ENCODE peak calls at places on chromosomes 5 and 9, in seven cellular contexts. H is adrenal gland, U is foreskin fibroblast, I is body of pancreas, N is brain microvascular endothelial cell, K is PC-3, Z is AG09309. F is an unnamed sample.

GRCh38 chr5:66653380-66653779 is 57.2 kb downstream of the MAST4 start:
- DNase-seq in I (no peak), U (peak; percentile 83), H (peak; percentile 89), K (peak; percentile 3), N (peak; percentile 62), Z (peak; percentile 7), F (no peak)

GRCh38 chr5:64147379-64147778 is 18.3 kb upstream of the RNF180 start:
- DNase-seq in U (no peak), Z (no peak), H (no peak), N (no peak), K (no peak), I (no peak), F (no peak)

GRCh38 chr5:174409070-174409469 is 315.3 kb upstream of the MSX2 start:
- DNase-seq in N (no peak), Z (no peak), I (no peak), K (peak; percentile 13), H (no peak), U (no peak), F (peak; percentile 21)

GRCh38 chr5:4551034-4551433 is 589.1 kb upstream of the ADAMTS16 start:
- DNase-seq in U (no peak), K (no peak), N (no peak), H (no peak), I (no peak), Z (no peak), F (no peak)

GRCh38 chr9:130934702-130935659 is 4.1 kb downstream of the FIBCD1 start:
- DNase-seq in K (no peak), Z (no peak), I (no peak), N (no peak), H (peak; percentile 89), U (no peak), F (no peak)

GRCh38 chr9:8860925-8861324 is 1061.3 kb upstream of the DMAC1 start:
- DNase-seq in U (no peak), K (no peak), N (peak; percentile 53), H (no peak), Z (no peak), I (no peak), F (peak; percentile 55)

GRCh38 chr9:134418354-134418753 is 92.1 kb downstream of the RXRA start:
- DNase-seq in I (no peak), N (no peak), H (peak; percentile 86), U (no peak), Z (no peak), K (no peak), F (no peak)

GRCh38 chr5:10668697-10669096 is 92.3 kb downstream of the DAP start:
- DNase-seq in U (no peak), I (no peak), H (no peak), N (no peak), Z (no peak), K (peak; percentile 75), F (no peak)

GRCh38 chr5:143629871-143630658 is 181.9 kb upstream of the HMHB1 start:
- DNase-seq in H (no peak), K (peak; percentile 65), Z (no peak), U (peak; percentile 52), N (peak; percentile 68), I (no peak), F (peak; percentile 53)

GRCh38 chr9:81512641-81513040 is 176.7 kb downstream of the TLE1 start:
- DNase-seq in H (no peak), U (no peak), I (no peak), Z (no peak), N (no peak), K (no peak), F (no peak)

GRCh38 chr5:58040851-58041250 is 419.0 kb downstream of the PLK2 start:
- DNase-seq in I (no peak), Z (no peak), K (no peak), U (no peak), H (no peak), N (no peak), F (no peak)

GRCh38 chr5:139684881-139685749 is 37.0 kb downstream of the CXXC5 start:
- DNase-seq in H (no peak), U (no peak), Z (no peak), N (no peak), I (peak; percentile 94), K (no peak), F (no peak)
- H3K4me3 ChIP-seq in H (no peak overlapping the region), U (no peak overlapping the region), Z (no peak overlapping the region), N (no peak overlapping the region), I (no peak overlapping the region), K (no peak overlapping the region), F (no peak overlapping the region)

DNA sequence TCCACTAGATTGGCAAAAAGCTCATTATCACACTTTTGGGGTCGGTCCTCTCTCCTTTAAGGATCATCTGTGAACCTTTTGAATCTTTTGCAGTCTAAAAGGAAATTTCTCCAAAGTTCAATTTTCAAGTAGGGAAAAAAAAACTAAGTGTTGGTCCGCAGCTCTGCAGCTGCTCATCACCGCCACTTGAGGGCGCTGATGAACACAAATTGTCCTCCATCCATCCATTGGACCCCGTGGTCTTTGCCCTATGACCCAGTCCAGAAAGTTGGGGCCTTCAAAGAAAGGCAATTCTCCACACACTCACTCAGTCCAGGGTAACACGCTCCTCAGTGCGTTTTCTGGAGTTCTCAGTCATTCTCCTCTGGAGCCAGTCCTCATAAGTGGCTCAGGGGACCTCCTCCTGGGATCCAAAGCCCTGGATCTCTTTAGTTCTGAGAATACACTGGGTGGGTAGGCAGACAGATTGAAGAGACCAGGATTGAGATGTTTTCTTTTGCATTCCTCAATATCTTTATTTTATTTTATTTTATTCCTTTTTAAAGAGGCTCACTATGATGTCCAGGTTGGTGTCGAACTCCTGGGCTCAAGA is 63.6 kb upstream of the SLC28A3 start:
- DNase-seq in U (no peak), Z (no peak), N (no peak), I (no peak), H (no peak), K (peak; percentile 5), F (peak; percentile 14)
- TF ChIP-seq CTCF in U (peak; percentile 47), Z (peak; percentile 46), N (peak; percentile 71), I (peak; percentile 19), H (no peak), K (peak; percentile 57), F (peak; percentile 73)

GRCh38 chr9:135992486-135993408 is 31.6 kb upstream of the UBAC1 start:
- DNase-seq in N (peak; percentile 56), I (peak; percentile 72), H (peak; percentile 96), U (peak; percentile 75), Z (peak; percentile 23), K (peak; percentile 69), F (peak; percentile 86)

GRCh38 chr9:135991771-135992170 is 30.6 kb upstream of the UBAC1 start:
- DNase-seq in I (no peak), Z (no peak), U (no peak), N (no peak), H (peak; percentile 64), K (no peak), F (no peak)

GRCh38 chr9:135989157-135989556 is 28.0 kb upstream of the UBAC1 start:
- DNase-seq in N (no peak), H (no peak), U (no peak), K (no peak), Z (no peak), I (no peak), F (no peak)

GRCh38 chr9:135989722-135990467 is 28.7 kb upstream of the UBAC1 start:
- DNase-seq in U (no peak), Z (no peak), I (peak; percentile 64), H (no peak), N (no peak), K (no peak), F (no peak)

GRCh38 chr9:135990468-135991429 is 29.6 kb upstream of the UBAC1 start:
- DNase-seq in U (peak; percentile 57), H (peak; percentile 72), K (peak; percentile 21), N (no peak), Z (no peak), I (peak; percentile 36), F (peak; percentile 79)
- H3K4me3 ChIP-seq in U (no peak overlapping the region), H (no peak overlapping the region), K (no peak overlapping the region), N (no peak overlapping the region), Z (no peak overlapping the region), I (no peak overlapping the region), F (no peak overlapping the region)

GRCh38 chr9:92808726-92809451 is 44.3 kb upstream of the BICD2 start:
- DNase-seq in U (peak; percentile 73), Z (peak; percentile 14), H (peak; percentile 76), I (peak; percentile 70), N (peak; percentile 53), K (peak; percentile 62), F (peak; percentile 79)
- TF ChIP-seq CTCF in U (peak; percentile 40), Z (peak; percentile 39), H (peak; percentile 19), I (peak; percentile 27), N (peak; percentile 48), K (peak; percentile 45), F (peak; percentile 46)

GRCh38 chr9:3879315-3879714 is 353.5 kb upstream of the RFX3 start:
- DNase-seq in K (no peak), Z (no peak), U (no peak), N (no peak), H (no peak), I (peak; percentile 36), F (no peak)
- H3K4me3 ChIP-seq in K (no peak overlapping the region), Z (no peak overlapping the region), U (no peak overlapping the region), N (no peak overlapping the region), H (no peak overlapping the region), I (no peak overlapping the region), F (no peak overlapping the region)

GRCh38 chr5:56569051-56569450 is 246.3 kb upstream of the MAP3K1 start:
- DNase-seq in N (no peak), H (no peak), Z (no peak), K (no peak), I (no peak), U (no peak), F (peak; percentile 27)

GRCh38 chr5:56575821-56576220 is 239.5 kb upstream of the MAP3K1 start:
- DNase-seq in H (no peak), Z (no peak), U (no peak), K (peak; percentile 10), N (no peak), I (no peak), F (no peak)

GRCh38 chr5:56569576-56569975 is 245.8 kb upstream of the MAP3K1 start:
- DNase-seq in N (no peak), U (no peak), I (no peak), K (no peak), H (no peak), Z (no peak), F (peak; percentile 77)

GRCh38 chr5:56574778-56575177 is 240.6 kb upstream of the MAP3K1 start:
- DNase-seq in K (peak; percentile 45), I (no peak), U (no peak), H (no peak), Z (no peak), N (no peak), F (no peak)
- TF ChIP-seq CTCF in K (no peak), I (no peak), U (no peak), H (no peak), Z (no peak), N (no peak), F (no peak)

GRCh38 chr9:4541848-4542247 is 51.6 kb downstream of the SLC1A1 start:
- DNase-seq in H (no peak), I (no peak), N (no peak), Z (no peak), U (no peak), K (no peak), F (no peak)
- H3K4me3 ChIP-seq in H (no peak overlapping the region), I (no peak overlapping the region), N (no peak overlapping the region), Z (no peak overlapping the region), U (no peak overlapping the region), K (no peak overlapping the region), F (no peak overlapping the region)

DNA sequence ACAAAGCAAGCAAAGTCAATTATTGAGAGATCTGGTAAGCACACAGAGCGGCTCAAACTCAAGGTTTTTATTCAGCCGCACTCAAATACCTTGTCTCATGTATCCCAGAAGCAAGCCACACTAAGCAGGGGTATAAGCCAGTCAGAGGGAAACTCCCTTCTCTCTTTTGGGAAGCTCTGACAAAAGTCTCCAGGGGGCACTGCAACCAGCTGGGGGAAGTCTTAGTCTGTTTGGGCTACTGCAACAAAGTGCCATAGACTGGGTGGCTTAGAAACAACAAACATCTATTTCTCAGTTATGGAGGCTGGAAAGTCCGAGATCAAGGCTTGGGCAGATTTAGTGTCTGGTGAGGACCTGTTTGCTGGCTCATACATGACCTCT is 246.0 kb downstream of the ENC1 start:
- DNase-seq in K (no peak), I (no peak), U (no peak), N (no peak), H (no peak), Z (no peak), F (no peak)
- TF ChIP-seq CTCF in K (peak; percentile 15), I (no peak), U (no peak), N (peak; percentile 31), H (no peak), Z (peak; percentile 5), F (peak; percentile 37)